ENCODE peak calls at places on chromosomes 13 and 19, in four cellular contexts. One of them, this sample, is unnamed.

GRCh38 chr19:737591-738093 is 13.3 kb upstream of the MISP start:
- DNase-seq in IMR-90: peak; percentile 16
- DNase-seq in GM12878: no peak
- DNase-seq in K562: peak; percentile 82
- DNase-seq in this sample: peak; percentile 36

GRCh38 chr19:40249781-40250180 is 23.3 kb upstream of the CCNP start:
- DNase-seq in IMR-90: no peak
- DNase-seq in GM12878: no peak
- DNase-seq in K562: no peak
- DNase-seq in this sample: no peak

GRCh38 chr19:39539165-39539518 is 819 bp downstream of the EID2 start:
- DNase-seq in IMR-90: peak; percentile 54
- DNase-seq in GM12878: no peak
- DNase-seq in K562: no peak
- DNase-seq in this sample: peak; percentile 61

GRCh38 chr13:93284056-93284455 is 57.4 kb downstream of the GPC6 start:
- DNase-seq in IMR-90: no peak
- DNase-seq in GM12878: no peak
- DNase-seq in K562: no peak
- DNase-seq in this sample: no peak

GRCh38 chr13:26872444-26873173 is 112.0 kb upstream of the GPR12 start:
- DNase-seq in IMR-90: peak; percentile 31
- DNase-seq in GM12878: no peak
- DNase-seq in K562: peak; percentile 42
- DNase-seq in this sample: peak; percentile 29

GRCh38 chr13:76828316-76828741 is 57.9 kb downstream of the KCTD12 start:
- DNase-seq in IMR-90: peak; percentile 17
- DNase-seq in GM12878: no peak
- DNase-seq in K562: no peak
- DNase-seq in this sample: no peak

GRCh38 chr13:107742544-107742943 is 472.8 kb downstream of the LIG4 start:
- DNase-seq in IMR-90: no peak
- DNase-seq in GM12878: no peak
- DNase-seq in K562: no peak
- DNase-seq in this sample: no peak

GRCh38 chr13:67148219-67148583 is 81.9 kb downstream of the PCDH9 start:
- DNase-seq in IMR-90: peak; percentile 68
- DNase-seq in GM12878: no peak
- DNase-seq in K562: no peak
- DNase-seq in this sample: peak; percentile 82

GRCh38 chr13:113863511-113864302 is at the start of gene GAS6:
- DNase-seq in IMR-90: no peak
- DNase-seq in GM12878: no peak
- DNase-seq in K562: peak; percentile 64
- DNase-seq in this sample: peak; percentile 53

GRCh38 chr13:41492432-41493267 is 35.3 kb downstream of the RGCC start:
- DNase-seq in IMR-90: no peak
- DNase-seq in GM12878: no peak
- DNase-seq in K562: no peak
- DNase-seq in this sample: peak; percentile 17

GRCh38 chr13:29577135-29578051 is 18.1 kb downstream of the SLC7A1 start:
- DNase-seq in IMR-90: peak; percentile 38
- DNase-seq in GM12878: no peak
- DNase-seq in K562: no peak
- DNase-seq in this sample: no peak
- TF ChIP-seq FOS in IMR-90: no peak
- TF ChIP-seq FOS in GM12878: no peak
- TF ChIP-seq FOS in K562: no peak
- TF ChIP-seq FOS in this sample: no peak

GRCh38 chr19:16376241-16376640 is 51.6 kb downstream of the KLF2 start:
- DNase-seq in IMR-90: no peak
- DNase-seq in GM12878: no peak
- DNase-seq in K562: no peak
- DNase-seq in this sample: no peak

GRCh38 chr19:16375157-16375935 is 50.7 kb downstream of the KLF2 start:
- DNase-seq in IMR-90: no peak
- DNase-seq in GM12878: no peak
- DNase-seq in K562: no peak
- DNase-seq in this sample: no peak

GRCh38 chr19:16377521-16377920 is 52.9 kb downstream of the KLF2 start:
- DNase-seq in IMR-90: no peak
- DNase-seq in GM12878: no peak
- DNase-seq in K562: no peak
- DNase-seq in this sample: no peak

GRCh38 chr19:16375936-16376185 is 51.2 kb downstream of the KLF2 start:
- DNase-seq in IMR-90: no peak
- DNase-seq in GM12878: no peak
- DNase-seq in K562: no peak
- DNase-seq in this sample: no peak

GRCh38 chr19:16376649-16377048 is 52.0 kb downstream of the KLF2 start:
- DNase-seq in IMR-90: no peak
- DNase-seq in GM12878: no peak
- DNase-seq in K562: peak; percentile 37
- DNase-seq in this sample: no peak
- TF ChIP-seq FOS in IMR-90: no peak
- TF ChIP-seq FOS in GM12878: no peak
- TF ChIP-seq FOS in K562: no peak
- TF ChIP-seq FOS in this sample: no peak

DNA sequence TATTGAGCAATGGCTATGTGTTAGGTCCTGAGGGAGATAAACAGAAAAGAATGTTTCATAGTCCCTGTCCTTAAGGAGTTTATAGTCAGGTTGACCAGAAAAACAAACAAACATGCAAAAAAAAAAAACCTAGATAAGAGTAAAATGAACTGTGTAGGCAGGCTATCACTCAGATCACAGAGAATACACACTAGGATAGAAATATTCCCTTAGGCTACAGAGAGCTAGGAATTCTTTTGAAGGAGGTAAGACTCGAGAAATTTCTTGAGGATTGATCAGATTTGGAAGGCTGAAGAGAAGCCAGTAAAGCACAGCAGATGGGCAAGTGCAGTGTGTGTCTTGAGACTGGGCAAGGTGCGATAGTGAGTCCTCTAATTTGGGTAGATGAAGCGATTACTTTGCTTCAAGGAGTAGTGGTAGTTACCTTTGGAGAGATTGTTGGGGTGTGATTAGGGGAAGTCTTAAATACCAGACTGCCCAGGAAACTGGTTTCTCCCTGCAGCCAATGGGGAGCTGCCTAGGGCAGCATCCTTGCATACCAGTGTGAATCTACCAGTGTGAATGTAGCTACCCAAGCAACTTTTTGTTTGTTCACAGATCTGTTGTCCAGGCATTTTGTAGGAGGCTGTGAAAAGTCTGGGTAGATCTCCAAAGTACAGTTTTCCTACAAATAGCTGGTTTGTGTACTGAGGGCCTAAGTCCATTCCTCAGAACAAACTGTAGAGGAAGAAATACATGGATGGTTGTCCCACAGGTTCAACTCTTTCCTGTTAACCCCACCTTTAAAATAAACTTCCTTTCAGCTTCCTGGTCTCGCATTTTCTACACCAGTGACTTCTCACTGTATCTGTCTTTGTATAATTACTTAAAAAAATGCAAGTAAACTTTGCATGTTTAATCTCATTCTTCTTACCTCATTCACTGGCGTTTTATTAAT is 314.2 kb downstream of the KLF5 start:
- DNase-seq in IMR-90: no peak
- DNase-seq in GM12878: no peak
- DNase-seq in K562: no peak
- DNase-seq in this sample: no peak
- TF ChIP-seq FOS in IMR-90: no peak
- TF ChIP-seq FOS in GM12878: no peak
- TF ChIP-seq FOS in K562: no peak
- TF ChIP-seq FOS in this sample: no peak

DNA sequence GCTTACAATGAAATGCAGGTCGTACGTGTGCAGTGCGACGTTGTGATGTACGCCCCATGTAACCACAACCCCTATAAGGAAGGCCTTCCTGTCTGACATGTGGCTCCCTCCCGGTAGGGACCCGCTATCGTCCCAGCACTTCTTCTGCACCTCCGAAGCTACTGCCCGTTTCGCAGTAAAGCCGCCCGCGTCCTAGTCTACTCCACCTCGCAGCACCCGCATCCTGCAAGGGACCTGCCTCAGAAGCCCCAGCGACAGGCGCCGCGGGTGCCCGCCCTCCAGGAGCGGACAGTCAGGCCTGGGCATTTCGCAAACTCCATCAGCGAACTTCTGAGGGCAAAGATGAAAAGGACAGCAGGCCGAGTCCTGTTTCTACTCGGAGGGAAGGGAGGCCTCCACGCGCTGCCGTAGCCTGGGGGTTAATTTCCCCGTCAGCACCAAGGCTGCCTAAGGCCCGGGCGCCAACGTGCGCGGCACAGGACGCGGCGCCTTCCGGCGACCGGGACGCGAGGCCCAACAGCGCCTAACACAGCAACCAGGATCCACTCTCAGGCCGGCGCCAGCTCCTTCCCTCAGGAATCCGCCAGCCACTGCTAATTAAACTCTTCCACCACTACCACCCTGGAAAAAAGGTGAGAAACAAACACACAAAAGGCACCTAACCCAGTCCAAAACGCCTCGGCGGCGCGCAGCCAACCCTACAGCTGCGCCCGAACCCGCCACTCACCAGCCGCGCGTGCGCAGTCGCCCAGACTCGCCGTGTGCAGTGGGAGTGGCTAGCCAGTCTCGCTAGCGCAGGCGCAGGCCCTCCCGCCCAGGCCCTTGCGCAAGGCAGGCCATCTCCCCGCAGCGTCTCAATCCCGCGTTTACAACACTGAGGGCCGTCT is at the start of gene EEF1AKMT1:
- DNase-seq in IMR-90: peak; percentile 91
- DNase-seq in GM12878: peak; percentile 79
- DNase-seq in K562: peak; percentile 86
- DNase-seq in this sample: peak; percentile 91
- TF ChIP-seq FOS in IMR-90: no peak
- TF ChIP-seq FOS in GM12878: no peak
- TF ChIP-seq FOS in K562: no peak
- TF ChIP-seq FOS in this sample: no peak

GRCh38 chr13:24313449-24313848 is 4.1 kb downstream of the C1QTNF9 start:
- DNase-seq in IMR-90: peak; percentile 9
- DNase-seq in GM12878: no peak
- DNase-seq in K562: no peak
- DNase-seq in this sample: no peak
- TF ChIP-seq FOS in IMR-90: no peak
- TF ChIP-seq FOS in GM12878: no peak
- TF ChIP-seq FOS in K562: no peak
- TF ChIP-seq FOS in this sample: no peak

DNA sequence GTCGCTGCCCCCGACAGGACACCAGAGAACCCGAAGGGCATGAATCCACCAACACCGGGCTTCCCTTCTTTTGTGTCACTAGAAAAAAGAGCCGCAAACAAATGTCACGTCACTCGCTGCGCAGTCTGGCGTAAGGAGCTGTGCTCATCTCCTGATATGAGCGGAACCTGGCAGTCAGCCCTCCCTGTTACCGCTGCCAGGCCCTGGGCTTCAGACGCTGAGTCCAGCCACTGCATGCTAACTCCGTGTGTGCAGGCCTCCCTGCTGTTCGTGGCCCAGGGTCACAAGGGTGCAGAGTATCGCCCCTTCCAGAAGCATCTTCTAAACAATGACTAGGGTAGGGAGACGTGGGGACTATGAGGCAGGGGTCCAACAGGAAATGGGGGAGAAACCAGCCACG is 71.3 kb downstream of the SLC7A1 start:
- DNase-seq in IMR-90: no peak
- DNase-seq in GM12878: no peak
- DNase-seq in K562: no peak
- DNase-seq in this sample: no peak
- TF ChIP-seq FOS in IMR-90: no peak
- TF ChIP-seq FOS in GM12878: no peak
- TF ChIP-seq FOS in K562: no peak
- TF ChIP-seq FOS in this sample: no peak

DNA sequence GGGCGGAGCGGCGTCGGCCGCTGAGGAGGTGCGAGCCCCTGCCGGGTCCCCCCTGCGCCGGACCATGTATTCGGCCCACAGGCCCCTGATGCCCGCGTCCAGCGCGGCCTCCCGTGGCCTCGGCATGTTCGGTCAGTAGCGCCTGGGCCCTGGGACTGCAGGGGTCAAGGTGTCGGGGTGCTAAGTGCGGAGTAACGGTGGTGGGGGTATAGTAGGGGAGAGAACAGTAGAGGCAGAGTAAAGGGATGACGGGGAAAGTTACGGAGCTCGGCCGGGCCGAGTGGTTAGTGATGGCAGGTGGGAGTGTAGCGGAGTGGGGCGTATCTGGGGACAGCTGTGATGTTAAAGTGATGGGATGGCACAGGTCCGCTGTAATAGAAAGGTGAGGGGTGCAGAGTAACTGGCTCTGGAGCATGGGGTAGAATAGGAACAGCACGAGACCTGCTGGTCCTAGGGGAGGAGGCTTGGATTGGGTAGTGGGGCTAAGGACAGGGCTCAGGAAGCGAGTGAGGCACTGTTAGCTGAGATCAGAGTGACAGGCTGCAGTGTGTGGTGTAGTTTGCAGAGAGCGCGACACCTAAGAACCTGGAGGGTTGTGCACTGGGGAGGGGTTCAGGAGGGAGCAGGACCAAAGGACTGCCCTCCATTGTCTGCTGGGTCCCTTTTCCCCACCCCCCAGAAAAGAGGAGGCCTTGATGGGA is 15.7 kb downstream of the CIC start:
- DNase-seq in IMR-90: no peak
- DNase-seq in GM12878: no peak
- DNase-seq in K562: no peak
- DNase-seq in this sample: peak; percentile 20
- TF ChIP-seq FOS in IMR-90: no peak
- TF ChIP-seq FOS in GM12878: no peak
- TF ChIP-seq FOS in K562: no peak
- TF ChIP-seq FOS in this sample: no peak

GRCh38 chr13:38309397-38309796 is 40.3 kb upstream of the UFM1 start:
- DNase-seq in IMR-90: no peak
- DNase-seq in GM12878: no peak
- DNase-seq in K562: no peak
- DNase-seq in this sample: no peak
- TF ChIP-seq FOS in IMR-90: no peak
- TF ChIP-seq FOS in GM12878: no peak
- TF ChIP-seq FOS in K562: no peak
- TF ChIP-seq FOS in this sample: no peak

This sample was measured in endothelial cell of umbilical vein.